ENCODE peak calls at places on chromosome 2, in eight cellular contexts. G is IMR-90, M is breast epithelium, Y is Peyer's patch, L is cardiac fibroblast, B is coronary artery, V is astrocyte of the spinal cord, D is GM12865. H is an unnamed sample.

GRCh38 chr2:15733867-15734765 is 142.4 kb downstream of the DDX1 start:
- DNase-seq in Y (no peak), V (peak), D (no peak), G (peak), M (no peak), L (peak), B (peak), H (no peak)

GRCh38 chr2:47056374-47056773 is 98.7 kb downstream of the STPG4 start:
- DNase-seq in B (no peak), D (no peak), Y (no peak), L (peak), G (peak), V (peak), M (no peak), H (peak)

GRCh38 chr2:31428001-31428418 is 13.5 kb upstream of the XDH start:
- DNase-seq in D (peak), M (no peak), Y (no peak), L (peak), B (no peak), V (peak), G (peak), H (no peak)

GRCh38 chr2:41886145-41886664 is 161.6 kb upstream of the PKDCC start:
- DNase-seq in D (no peak), L (no peak), V (no peak), B (no peak), Y (no peak), G (no peak), M (no peak), H (no peak)

GRCh38 chr2:8452979-8453903 is 228.6 kb upstream of the ID2 start:
- DNase-seq in B (peak), G (peak), V (peak), D (no peak), M (no peak), Y (no peak), L (no peak), H (peak)

GRCh38 chr2:31354837-31355236 is 59.7 kb downstream of the XDH start:
- DNase-seq in B (no peak), M (no peak), G (no peak), D (peak), Y (no peak), L (peak), V (peak), H (no peak)

GRCh38 chr2:66275984-66276383 is 158.9 kb upstream of the MEIS1 start:
- DNase-seq in Y (no peak), L (no peak), V (no peak), B (no peak), M (no peak), D (no peak), G (no peak), H (no peak)

GRCh38 chr2:231613655-231614558 is 21.2 kb downstream of the TEX44 start:
- DNase-seq in D (peak), M (peak), G (peak), B (peak), Y (peak), L (peak), V (peak), H (no peak)

GRCh38 chr2:59655809-59656208 is 897.6 kb downstream of the BCL11A start:
- DNase-seq in V (no peak), G (no peak), Y (no peak), M (no peak), D (no peak), B (no peak), L (no peak), H (no peak)

GRCh38 chr2:231457101-231457500 is 7.2 kb downstream of the NCL start:
- DNase-seq in B (no peak), D (no peak), G (peak), L (peak), V (no peak), M (no peak), Y (no peak), H (no peak)

GRCh38 chr2:178330175-178331021 is 120.6 kb downstream of the PRKRA start:
- DNase-seq in D (no peak), Y (no peak), G (no peak), V (no peak), M (no peak), B (no peak), L (no peak), H (no peak)

GRCh38 chr2:55050133-55050994 is at the start of gene RTN4:
- DNase-seq in V (peak), L (peak), G (peak), D (peak), M (peak), B (peak), Y (peak), H (peak)

GRCh38 chr2:204116154-204116792 is 179.7 kb downstream of the ICOS start:
- DNase-seq in L (no peak), G (no peak), B (no peak), Y (no peak), M (no peak), V (no peak), D (no peak), H (no peak)

GRCh38 chr2:207112397-207112796 is 53.4 kb downstream of the KLF7 start:
- DNase-seq in L (no peak), D (no peak), Y (no peak), G (no peak), M (no peak), V (no peak), B (no peak), H (no peak)

GRCh38 chr2:163735692-163736432 is at the start of gene FIGN:
- DNase-seq in D (no peak), B (peak), M (peak), L (peak), Y (no peak), G (peak), V (peak), H (peak)

GRCh38 chr2:42924436-42924897 is 132.1 kb upstream of the HAAO start:
- DNase-seq in M (no peak), L (peak), D (no peak), G (no peak), V (no peak), Y (no peak), B (no peak), H (no peak)

GRCh38 chr2:42819160-42819559 is 26.8 kb upstream of the HAAO start:
- DNase-seq in V (no peak), M (no peak), G (no peak), Y (no peak), D (no peak), B (no peak), L (no peak), H (no peak)

GRCh38 chr2:128628206-128628605 is 309.5 kb upstream of the HS6ST1 start:
- DNase-seq in L (no peak), Y (no peak), B (peak), D (no peak), G (no peak), V (no peak), M (no peak), H (no peak)

GRCh38 chr2:29706171-29706690 is 215.2 kb downstream of the ALK start:
- DNase-seq in B (no peak), G (no peak), Y (no peak), D (no peak), V (peak), M (no peak), L (no peak), H (no peak)

GRCh38 chr2:8536686-8537571 is 144.9 kb upstream of the ID2 start:
- DNase-seq in L (no peak), G (peak), M (no peak), B (no peak), D (no peak), Y (no peak), V (no peak), H (no peak)

GRCh38 chr2:128454980-128455709 is 136.5 kb upstream of the HS6ST1 start:
- DNase-seq in Y (no peak), G (no peak), D (no peak), M (no peak), L (no peak), V (no peak), B (peak), H (no peak)

DNA sequence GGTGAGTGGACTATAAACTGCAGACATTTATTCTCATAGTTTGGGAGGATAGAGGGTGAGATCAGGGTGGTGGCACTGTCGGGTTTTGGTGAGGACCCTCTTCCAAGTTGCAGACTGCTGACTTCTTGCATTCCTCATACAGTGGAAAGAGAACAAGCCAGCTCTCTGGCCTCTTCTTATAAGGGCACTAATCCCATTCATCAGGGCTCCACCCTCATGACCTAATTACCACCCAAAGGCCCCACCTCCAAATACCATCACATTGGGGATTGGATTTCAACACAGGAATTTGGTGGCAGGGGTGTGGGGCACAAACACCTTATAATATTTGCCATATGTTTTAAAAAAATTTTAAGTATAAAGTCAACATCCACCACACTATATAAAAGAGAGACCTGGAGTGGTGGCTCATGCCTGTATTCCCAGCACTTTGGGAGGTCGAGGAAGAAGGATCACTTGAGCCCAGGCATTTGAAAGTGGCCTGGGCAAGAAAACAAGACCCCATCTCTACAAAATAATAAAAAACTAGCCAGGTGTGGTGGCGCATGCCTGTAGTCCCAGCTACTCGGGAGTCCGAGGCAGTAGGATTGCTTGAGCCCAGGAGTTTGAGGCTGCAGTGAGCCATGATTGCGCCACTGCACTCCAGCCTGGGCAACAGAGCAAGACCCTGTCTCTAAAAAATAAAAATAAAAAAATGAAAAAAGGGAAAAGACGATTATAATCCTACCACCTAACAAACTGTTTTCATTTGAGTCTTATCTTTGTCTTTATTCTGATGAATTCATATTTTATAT is 44.0 kb downstream of the TCF7L1 start:
- DNase-seq in M (no peak), D (no peak), Y (no peak), B (no peak), G (no peak), V (no peak), L (no peak), H (no peak)
- H3K4me3 ChIP-seq in M (no peak), D (no peak), Y (no peak), B (no peak), G (no peak), V (no peak), L (no peak), H (no peak)

GRCh38 chr2:174551697-174552096 is 45.9 kb downstream of the WIPF1 start:
- DNase-seq in V (no peak), B (no peak), L (no peak), M (no peak), D (no peak), Y (no peak), G (no peak), H (no peak)

GRCh38 chr2:174545240-174545639 is 52.4 kb downstream of the WIPF1 start:
- DNase-seq in V (no peak), B (no peak), D (no peak), L (no peak), M (no peak), Y (no peak), G (no peak), H (no peak)

GRCh38 chr2:174544156-174544555 is 53.4 kb downstream of the WIPF1 start:
- DNase-seq in Y (no peak), D (no peak), G (no peak), V (no peak), B (no peak), L (peak), M (no peak), H (no peak)

GRCh38 chr2:174544802-174545201 is 52.8 kb downstream of the WIPF1 start:
- DNase-seq in L (no peak), M (no peak), Y (no peak), D (no peak), V (no peak), G (no peak), B (no peak), H (no peak)

DNA sequence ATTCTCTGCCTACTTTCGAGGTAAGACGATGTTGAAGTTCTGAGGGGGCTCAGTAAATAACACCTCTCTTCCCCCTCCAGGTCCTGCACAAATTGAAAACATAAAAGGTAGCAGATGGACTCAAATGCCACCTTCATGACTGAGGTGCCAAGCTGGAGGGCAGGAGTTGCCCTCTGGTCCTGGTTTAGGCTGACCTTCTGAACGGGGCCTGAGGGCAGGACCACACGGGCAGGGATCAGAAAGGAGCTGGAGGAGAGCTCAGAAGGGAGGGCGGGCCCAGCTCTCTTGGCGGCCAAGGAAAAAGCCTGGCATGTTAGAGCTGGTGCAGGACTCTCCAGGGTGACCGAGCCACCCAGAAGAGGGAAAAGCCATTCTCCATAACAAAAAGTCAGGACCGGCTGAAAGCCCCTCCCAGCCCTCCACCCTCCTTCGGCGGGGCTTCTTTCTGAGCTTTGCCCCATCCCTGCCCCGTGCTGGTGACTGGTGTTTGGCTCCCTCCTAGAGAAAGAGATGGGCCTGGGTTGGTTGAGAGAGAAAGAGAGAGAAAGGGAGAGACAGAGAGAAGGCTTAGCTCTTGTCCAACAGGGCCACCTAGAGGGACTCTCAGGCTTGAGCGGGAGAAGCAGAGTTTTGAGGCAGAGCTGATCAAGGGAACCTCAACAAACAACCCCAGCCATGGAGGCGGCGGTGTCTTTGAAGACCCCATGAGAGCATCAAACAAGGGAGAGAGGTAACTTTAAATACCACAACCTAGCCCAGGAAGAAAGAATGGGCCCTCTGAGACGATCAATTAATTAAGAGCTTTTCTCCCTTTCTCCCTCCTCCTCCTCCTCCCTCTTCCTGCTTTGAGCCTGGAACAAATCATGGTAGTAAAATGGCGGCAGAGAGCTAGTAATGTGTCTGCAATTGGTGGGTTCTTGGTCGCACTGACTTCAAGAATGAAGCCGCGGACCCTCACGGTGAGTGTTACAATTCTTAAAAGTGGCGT is 50.8 kb downstream of the WIPF1 start:
- DNase-seq in Y (no peak), D (peak), M (no peak), B (no peak), L (peak), G (peak), V (peak), H (peak)
- TF ChIP-seq CTCF in Y (no peak), D (peak), M (no peak), B (no peak), L (peak), G (peak), V (peak), H (peak)

GRCh38 chr2:126663184-126663963 is 7.4 kb downstream of the GYPC start:
- DNase-seq in L (no peak), M (no peak), B (no peak), Y (no peak), V (no peak), D (peak), G (no peak), H (no peak)
- H3K4me3 ChIP-seq in L (no peak), M (no peak), B (no peak), Y (no peak), V (no peak), D (peak), G (no peak), H (no peak)

GRCh38 chr2:68643011-68643873 is at the start of gene PROKR1:
- DNase-seq in M (no peak), G (no peak), Y (no peak), B (no peak), D (no peak), L (peak), V (peak), H (no peak)
- TF ChIP-seq CTCF in M (no peak), G (no peak), Y (no peak), B (no peak), D (no peak), L (no peak), V (no peak), H (no peak)

GRCh38 chr2:225464346-225465025 is 65.0 kb downstream of the NYAP2 start:
- DNase-seq in D (no peak), L (no peak), V (no peak), Y (no peak), G (no peak), M (no peak), B (no peak), H (no peak)
- H3K4me3 ChIP-seq in D (no peak), L (no peak), V (no peak), Y (peak), G (peak), M (peak), B (peak), H (no peak)

GRCh38 chr2:104804148-104804890 is 49.6 kb upstream of the POU3F3 start:
- DNase-seq in L (no peak), B (no peak), Y (no peak), G (no peak), D (no peak), M (no peak), V (no peak), H (no peak)
- TF ChIP-seq CTCF in L (no peak), B (no peak), Y (no peak), G (no peak), D (no peak), M (no peak), V (no peak), H (no peak)

GRCh38 chr2:201502713-201503112 is 51.2 kb downstream of the STRADB start:
- DNase-seq in B (no peak), V (peak), L (no peak), D (no peak), G (no peak), M (no peak), Y (no peak), H (no peak)
- H3K4me3 ChIP-seq in B (no peak), V (no peak), L (no peak), D (no peak), G (no peak), M (no peak), Y (no peak), H (no peak)

GRCh38 chr2:223860809-223861738 is 23.7 kb upstream of the AP1S3 start:
- DNase-seq in G (peak), Y (no peak), D (no peak), M (no peak), V (peak), B (no peak), L (peak), H (peak)
- TF ChIP-seq CTCF in G (no peak), Y (no peak), D (no peak), M (no peak), V (no peak), B (no peak), L (peak), H (no peak)

DNA sequence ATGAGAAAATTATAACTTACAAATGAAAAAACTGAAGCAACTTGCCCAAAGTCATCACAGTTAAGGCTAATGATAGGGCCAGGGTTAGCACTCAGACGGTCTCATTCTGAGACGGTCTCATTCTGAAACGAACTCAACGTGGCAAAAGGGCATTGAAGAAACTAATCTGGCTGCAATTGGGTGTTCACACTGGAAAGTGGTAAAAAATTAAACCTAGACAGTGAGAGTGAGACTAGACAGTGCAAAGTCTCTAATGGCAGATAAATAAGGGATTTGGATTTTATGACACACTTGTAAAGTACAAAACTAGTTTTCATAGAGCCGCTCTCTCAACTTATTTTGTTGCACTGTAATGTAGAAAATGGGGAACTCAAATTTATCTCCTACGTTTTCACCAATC is 9.2 kb downstream of the LRPPRC start:
- DNase-seq in M (no peak), B (no peak), D (no peak), L (no peak), Y (no peak), G (no peak), V (no peak), H (no peak)
- H3K4me3 ChIP-seq in M (no peak), B (no peak), D (no peak), L (no peak), Y (no peak), G (no peak), V (no peak), H (no peak)

GRCh38 chr2:164842624-164842966 is 972 bp upstream of the COBLL1 start:
- DNase-seq in L (no peak), V (no peak), G (no peak), D (no peak), Y (no peak), M (no peak), B (no peak), H (no peak)
- TF ChIP-seq CTCF in L (no peak), V (no peak), G (no peak), D (no peak), Y (no peak), M (no peak), B (no peak), H (no peak)

H was measured in AG09309.